ENCODE peak calls at places on chromosomes 7 and 10, in four cellular contexts. D, N, V and K are unnamed samples.

GRCh38 chr7:102138676-102139075 is 148.0 kb upstream of the SH2B2 start:
- DNase-seq in D (no peak), N (no peak), V (no peak), K (no peak)

GRCh38 chr7:75866497-75867389 is 12.1 kb upstream of the RHBDD2 start:
- DNase-seq in D (peak), N (no peak), V (peak), K (peak)

GRCh38 chr10:69731184-69731583 is 70.5 kb upstream of the COL13A1 start:
- DNase-seq in D (no peak), N (no peak), V (no peak), K (no peak)

GRCh38 chr10:74763934-74764591 is 62.3 kb upstream of the KAT6B start:
- DNase-seq in D (peak), N (no peak), V (no peak), K (peak)

GRCh38 chr10:7027913-7028808 is 382.7 kb downstream of the SFMBT2 start:
- DNase-seq in D (peak), N (no peak), V (no peak), K (no peak)

GRCh38 chr7:65554-65953 is 126.8 kb upstream of the FAM20C start:
- DNase-seq in D (no peak), N (no peak), V (no peak), K (no peak)

GRCh38 chr10:110488124-110488681 is 9.5 kb upstream of the DUSP5 start:
- DNase-seq in D (no peak), N (no peak), V (no peak), K (no peak)

GRCh38 chr10:48976208-48976607 is 36.6 kb upstream of the LRRC18 start:
- DNase-seq in D (peak), N (no peak), V (no peak), K (peak)

GRCh38 chr7:11817111-11817710 is 14.8 kb downstream of the THSD7A start:
- DNase-seq in D (no peak), N (no peak), V (no peak), K (no peak)

GRCh38 chr7:135170223-135170997 is at the start of gene CYREN:
- DNase-seq in D (peak), N (no peak), V (peak), K (peak)

GRCh38 chr10:59878915-59879314 is 27.4 kb downstream of the CCDC6 start:
- DNase-seq in D (no peak), N (no peak), V (no peak), K (no peak)

GRCh38 chr7:83467493-83467892 is 181.4 kb downstream of the SEMA3E start:
- DNase-seq in D (no peak), N (no peak), V (no peak), K (no peak)

GRCh38 chr10:108204528-108205313 is 1040.2 kb upstream of the SORCS1 start:
- DNase-seq in D (peak), N (peak), V (no peak), K (no peak)

GRCh38 chr10:71052261-71052660 is 160.1 kb upstream of the UNC5B start:
- DNase-seq in D (no peak), N (no peak), V (no peak), K (no peak)

GRCh38 chr10:119826777-119827176 is 45.9 kb downstream of the MCMBP start:
- DNase-seq in D (no peak), N (no peak), V (no peak), K (no peak)

GRCh38 chr10:22658745-22659410 is 55.5 kb downstream of the PIP4K2A start:
- DNase-seq in D (no peak), N (no peak), V (no peak), K (peak)

GRCh38 chr7:3240826-3241430 is 60.1 kb upstream of the SDK1 start:
- DNase-seq in D (no peak), N (no peak), V (no peak), K (no peak)

GRCh38 chr7:120733143-120733542 is 124.8 kb downstream of the TSPAN12 start:
- DNase-seq in D (no peak), N (no peak), V (no peak), K (no peak)

GRCh38 chr7:138665669-138666140 is 35.5 kb downstream of the SVOPL start:
- DNase-seq in D (no peak), N (no peak), V (no peak), K (peak)

GRCh38 chr7:139494835-139495568 is 11.5 kb upstream of the KLRG2 start:
- DNase-seq in D (no peak), N (peak), V (no peak), K (no peak)

GRCh38 chr7:22350466-22351328 is 6.3 kb downstream of the RAPGEF5 start:
- DNase-seq in D (peak), N (peak), V (no peak), K (peak)

GRCh38 chr7:29345590-29345989 is 151.0 kb downstream of the CHN2 start:
- DNase-seq in D (no peak), N (no peak), V (peak), K (peak)

GRCh38 chr7:42856605-42856987 is 55.3 kb downstream of the C7orf25 start:
- DNase-seq in D (no peak), N (no peak), V (no peak), K (no peak)

GRCh38 chr7:72039460-72039859 is 372.7 kb downstream of the CALN1 start:
- DNase-seq in D (no peak), N (no peak), V (no peak), K (no peak)

GRCh38 chr10:122294511-122295422 is 23.7 kb downstream of the BTBD16 start:
- DNase-seq in D (no peak), N (no peak), V (no peak), K (no peak)

GRCh38 chr7:110090113-110090820 is 1000.7 kb upstream of the LRRN3 start:
- DNase-seq in D (no peak), N (no peak), V (no peak), K (peak)

GRCh38 chr10:86286591-86287421 is 79.8 kb downstream of the GRID1 start:
- DNase-seq in D (no peak), N (no peak), V (peak), K (no peak)

GRCh38 chr7:129575699-129576098 is 35.8 kb upstream of the NRF1 start:
- DNase-seq in D (no peak), N (no peak), V (no peak), K (no peak)
- TF ChIP-seq TAF1 in D (no peak), N (no peak), V (no peak), K (no peak)

GRCh38 chr10:73229567-73229966 is 17.5 kb downstream of the DNAJC9 start:
- DNase-seq in D (no peak), N (no peak), V (no peak), K (no peak)

GRCh38 chr10:73232887-73233286 is 14.2 kb downstream of the DNAJC9 start:
- DNase-seq in D (peak), N (no peak), V (no peak), K (no peak)

GRCh38 chr10:73226663-73227062 is 20.4 kb downstream of the DNAJC9 start:
- DNase-seq in D (no peak), N (no peak), V (no peak), K (no peak)

GRCh38 chr10:73225518-73225917 is 21.5 kb downstream of the DNAJC9 start:
- DNase-seq in D (no peak), N (no peak), V (no peak), K (no peak)

DNA sequence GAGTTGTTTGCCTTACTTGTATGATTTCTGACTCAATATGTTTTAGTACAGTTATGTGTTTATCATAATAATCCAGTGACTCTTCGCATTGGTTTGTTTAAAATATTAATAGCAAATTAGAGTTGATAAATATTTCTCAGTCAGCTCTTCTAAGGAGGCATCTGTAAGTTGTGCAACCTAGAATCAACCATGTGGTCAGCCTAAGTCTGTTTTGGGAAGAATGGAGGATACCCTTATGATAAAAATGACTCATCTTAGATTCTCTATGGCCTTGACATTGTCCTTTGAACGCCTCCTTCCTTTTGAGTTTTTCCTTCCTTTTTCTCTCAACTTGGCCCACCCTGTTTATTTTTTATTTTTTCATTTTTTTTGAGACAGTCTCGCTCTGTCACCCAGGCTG is 18.8 kb downstream of the DNAJC9 start:
- DNase-seq in D (no peak), N (no peak), V (no peak), K (no peak)
- TF ChIP-seq HDAC6 in D (no peak), N (no peak), V (no peak), K (no peak)

DNA sequence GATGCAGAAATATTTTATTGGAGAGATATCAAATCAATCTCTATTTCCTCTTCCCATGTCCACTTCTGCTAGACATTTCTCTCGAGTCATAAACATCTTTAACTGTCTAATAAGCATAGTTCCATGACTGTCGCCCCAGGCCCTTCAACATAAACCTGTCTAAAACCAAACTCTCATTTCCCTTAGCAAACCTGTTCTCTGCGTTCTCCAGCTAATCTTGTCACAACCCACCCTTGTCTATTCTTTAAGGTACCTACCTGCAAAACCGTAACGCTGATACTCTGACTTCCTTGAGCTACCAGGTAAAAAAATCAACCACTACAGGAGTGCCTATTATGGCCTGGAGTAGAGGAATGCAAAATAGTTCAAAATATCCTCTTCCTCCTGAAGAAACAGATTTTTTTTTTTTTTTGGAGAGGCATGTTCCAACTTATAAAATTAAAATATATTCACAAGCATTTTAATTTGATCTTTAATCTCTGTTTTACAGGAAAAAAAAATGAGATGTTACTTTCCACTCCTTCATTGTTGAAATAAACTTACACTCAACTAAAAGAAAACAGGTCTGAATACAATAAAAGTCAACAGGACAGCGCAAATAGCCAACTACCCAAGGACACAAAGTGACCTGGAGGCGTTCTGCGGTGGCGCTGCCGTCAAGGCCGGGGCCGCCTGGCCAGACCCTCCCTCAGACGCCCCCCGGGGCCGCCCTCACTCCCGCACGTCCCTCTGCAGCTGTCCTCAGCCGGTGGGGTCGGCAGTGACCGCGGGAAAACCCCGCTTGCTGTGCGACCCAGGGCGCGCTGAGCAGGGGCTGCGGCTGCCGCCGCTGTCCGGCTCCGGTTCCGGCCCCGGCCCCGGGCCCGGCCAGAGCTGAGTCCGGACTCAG is 765 bp downstream of the SLC25A40 start:
- DNase-seq in D (no peak), N (no peak), V (no peak), K (peak)
- TF ChIP-seq TAF1 in D (no peak), N (no peak), V (no peak), K (no peak)

GRCh38 chr7:133319842-133320241 is 67.0 kb downstream of the EXOC4 start:
- DNase-seq in D (no peak), N (no peak), V (no peak), K (no peak)

GRCh38 chr7:133315332-133316040 is 62.6 kb downstream of the EXOC4 start:
- DNase-seq in D (no peak), N (no peak), V (no peak), K (no peak)

GRCh38 chr7:133320887-133321286 is 68.0 kb downstream of the EXOC4 start:
- DNase-seq in D (no peak), N (no peak), V (no peak), K (no peak)
- TF ChIP-seq HDAC6 in D (no peak), N (no peak), V (no peak), K (no peak)

GRCh38 chr10:29926649-29927048 is 132.7 kb downstream of the JCAD start:
- DNase-seq in D (no peak), N (no peak), V (no peak), K (no peak)
- TF ChIP-seq TAF1 in D (no peak), N (no peak), V (no peak), K (no peak)

DNA sequence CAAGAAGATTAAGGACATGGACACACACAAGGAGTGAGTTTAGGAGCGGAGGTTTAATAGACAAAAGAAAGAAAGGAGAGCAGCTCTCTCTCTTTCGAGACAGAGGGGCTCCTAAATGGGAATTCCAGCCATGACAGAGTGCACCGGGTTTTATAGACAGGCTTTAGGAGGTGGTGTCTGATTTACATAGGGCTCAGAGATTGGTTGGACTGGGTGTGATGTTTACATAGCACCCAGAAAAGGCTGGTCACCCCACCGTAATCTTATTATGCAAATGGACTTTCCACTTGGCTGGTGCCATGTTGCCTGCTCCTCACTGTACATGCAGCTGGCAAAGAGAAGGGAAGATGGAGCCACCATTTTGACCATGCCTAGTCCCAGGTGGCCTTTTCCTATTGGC is 28.4 kb upstream of the MRC1 start:
- DNase-seq in D (peak), N (no peak), V (no peak), K (no peak)
- TF ChIP-seq HDAC6 in D (no peak), N (no peak), V (no peak), K (no peak)

GRCh38 chr10:30151581-30152389 is 92.4 kb upstream of the JCAD start:
- DNase-seq in D (peak), N (no peak), V (peak), K (no peak)
- TF ChIP-seq TAF1 in D (no peak), N (no peak), V (no peak), K (no peak)

DNA sequence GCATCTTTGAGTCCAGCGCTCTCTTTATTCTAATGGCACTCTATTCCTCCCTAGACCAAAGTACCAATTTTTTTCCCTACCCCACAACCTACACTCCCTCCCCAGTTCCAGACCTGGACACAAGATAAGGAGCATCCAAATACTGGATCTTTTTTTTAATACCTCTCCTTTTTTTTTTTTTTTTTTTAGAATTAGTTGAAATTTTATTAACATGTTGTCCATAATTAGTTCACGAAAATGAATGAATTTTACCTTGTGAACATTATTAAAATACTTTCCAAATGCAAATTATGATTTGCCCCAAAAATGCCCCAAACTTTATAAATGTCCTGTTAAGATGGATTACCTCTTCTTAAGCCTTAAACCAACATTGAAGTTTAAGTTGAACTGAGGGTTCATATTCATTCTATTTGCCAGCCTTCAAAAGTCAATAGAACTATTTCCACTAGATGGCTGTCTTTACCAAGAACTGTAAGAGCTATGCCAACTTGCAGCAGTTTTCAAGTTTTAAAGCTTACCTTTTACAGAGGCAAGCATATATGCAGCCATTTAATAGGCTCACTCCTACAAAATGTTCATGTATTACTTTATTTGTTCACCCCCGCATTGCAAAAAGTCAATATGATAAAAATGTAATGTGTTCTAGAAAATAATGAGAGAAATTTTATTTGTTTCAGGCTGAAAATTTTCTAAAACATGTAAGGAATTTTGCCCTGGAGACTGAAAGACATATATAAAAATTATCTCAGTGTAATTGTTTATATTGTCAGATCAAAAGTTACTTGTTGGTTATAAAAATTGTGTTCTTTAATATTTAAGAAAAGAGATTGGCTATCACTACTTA is 39.7 kb upstream of the TNKS2 start:
- DNase-seq in D (peak), N (peak), V (no peak), K (peak)
- TF ChIP-seq HDAC6 in D (no peak), N (no peak), V (no peak), K (no peak)